ENCODE peak calls at places on chromosomes 11 and 22, in four cellular contexts. E, K, X and H are unnamed samples.

GRCh38 chr11:88521354-88522310 is 184.1 kb upstream of the CTSC start:
- DNase-seq in K (no peak), X (no peak), E (no peak), H (no peak)

GRCh38 chr11:60338053-60338452 is 11.0 kb downstream of the MS4A6E start:
- DNase-seq in X (no peak), E (no peak), K (no peak), H (no peak)

GRCh38 chr22:43941449-43941848 is 13.8 kb upstream of the SAMM50 start:
- DNase-seq in E (no peak), X (no peak), K (no peak), H (no peak)

GRCh38 chr22:20433686-20434241 is 3.9 kb downstream of the SCARF2 start:
- DNase-seq in X (no peak), E (no peak), K (no peak), H (no peak)

GRCh38 chr11:10858505-10859360 is 880 bp upstream of the ZBED5 start:
- DNase-seq in E (peak), X (peak), K (peak), H (peak)

GRCh38 chr11:94735907-94736306 is 32.2 kb upstream of the AMOTL1 start:
- DNase-seq in E (no peak), X (no peak), K (no peak), H (no peak)

GRCh38 chr11:131637469-131638175 is 267.2 kb downstream of the NTM start:
- DNase-seq in K (no peak), E (no peak), X (no peak), H (no peak)

GRCh38 chr11:99687320-99687719 is 666.6 kb downstream of the CNTN5 start:
- DNase-seq in K (no peak), E (no peak), X (no peak), H (no peak)

GRCh38 chr22:17774206-17774927 is at the start of gene BID:
- DNase-seq in E (peak), X (no peak), K (no peak), H (peak)

DNA sequence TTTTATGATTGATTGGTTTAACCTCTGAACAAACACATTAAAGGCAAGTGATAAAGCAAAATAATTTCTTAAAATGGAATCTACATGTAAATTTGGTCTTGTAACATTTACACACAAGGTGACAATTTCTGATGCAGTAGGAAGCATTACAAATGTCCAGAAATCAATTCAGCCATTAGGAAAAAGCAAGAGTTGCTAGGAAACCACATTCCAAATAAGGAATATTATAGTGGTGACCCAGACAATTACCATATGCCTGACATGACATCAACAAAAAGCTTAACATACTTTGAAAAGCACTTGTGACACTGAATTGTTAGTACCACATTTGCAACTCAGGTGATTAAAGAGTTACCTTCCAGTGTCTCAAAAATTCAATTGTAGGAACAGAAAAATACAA is 252.4 kb downstream of the GUCY1A2 start:
- DNase-seq in E (no peak), X (no peak), K (no peak), H (no peak)
- TF ChIP-seq SP1 in E (no peak), X (no peak), K (no peak), H (no peak)

DNA sequence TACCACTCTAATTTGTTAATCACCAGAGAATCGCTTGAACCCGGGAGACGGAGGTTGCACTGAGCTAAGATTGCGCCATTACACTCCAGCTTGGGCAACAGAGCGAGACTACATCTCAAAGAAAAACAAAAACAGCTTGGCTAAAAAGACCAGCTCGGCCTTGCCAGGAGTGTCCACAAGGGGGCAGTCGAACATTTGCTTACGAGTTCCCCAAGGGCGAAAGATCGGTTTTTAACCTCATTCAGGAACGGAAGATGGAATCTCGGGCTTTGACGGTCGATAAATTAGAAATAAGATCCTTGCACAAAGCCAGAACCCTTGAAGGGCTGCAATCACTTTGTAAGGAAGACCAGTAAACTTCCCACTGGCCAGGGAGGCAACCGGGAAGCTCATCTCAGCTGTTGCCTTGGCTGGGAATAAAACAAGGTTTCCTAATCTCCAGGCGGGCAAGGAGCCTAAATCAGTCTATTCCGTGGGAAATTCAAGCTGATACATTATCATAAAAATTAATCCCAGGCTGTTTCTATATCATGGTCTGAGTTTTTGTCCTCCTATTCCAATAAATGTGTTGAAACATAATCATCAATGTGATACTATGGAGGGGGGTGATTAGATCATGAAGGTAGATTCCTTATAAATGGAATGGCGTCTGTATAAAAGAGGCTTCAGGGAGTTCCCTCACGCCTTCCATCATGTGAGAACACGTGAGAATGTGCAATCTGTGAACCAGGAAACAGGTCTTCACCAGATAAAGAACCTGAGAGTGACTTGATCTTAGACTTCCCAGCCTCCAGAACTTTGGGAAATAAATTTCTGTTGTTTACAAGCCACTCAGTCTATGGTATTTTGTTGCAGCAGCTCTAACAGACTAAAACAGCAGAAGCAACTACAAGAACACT is 14.9 kb upstream of the SLC29A2 start:
- DNase-seq in E (peak), K (peak), X (peak), H (peak)
- TF ChIP-seq FOXK2 in E (no peak), K (no peak), X (no peak), H (no peak)

DNA sequence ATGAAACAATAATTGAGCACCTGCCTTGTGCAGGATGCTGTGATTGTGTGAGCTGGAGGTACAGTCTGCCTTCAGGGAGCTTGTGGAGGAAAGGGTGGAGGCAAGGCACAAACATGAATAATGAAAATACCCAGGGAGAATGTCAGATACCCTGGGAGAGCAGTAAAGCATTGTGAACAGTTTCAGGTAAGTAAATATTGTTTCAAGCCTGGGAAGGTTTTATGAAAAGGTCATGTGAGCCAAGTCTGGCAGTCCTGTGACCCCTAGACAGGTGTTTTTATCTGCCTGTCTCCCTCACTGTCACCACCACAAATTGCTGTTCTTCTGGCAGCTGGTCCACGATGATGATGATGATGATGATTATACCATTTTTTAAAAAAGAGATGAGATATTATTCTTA is 32.0 kb downstream of the SPECC1L start:
- DNase-seq in K (peak), E (no peak), X (no peak), H (no peak)
- TF ChIP-seq SP1 in K (no peak), E (no peak), X (no peak), H (no peak)

GRCh38 chr22:24416095-24416494 is 11.3 kb upstream of the ADORA2A start:
- DNase-seq in K (no peak), X (no peak), E (no peak), H (no peak)
- TF ChIP-seq FOXK2 in K (no peak), X (no peak), E (no peak), H (no peak)

GRCh38 chr11:86132667-86133310 is 63.9 kb upstream of the PICALM start:
- DNase-seq in E (no peak), K (no peak), X (no peak), H (no peak)
- TF ChIP-seq SP1 in E (no peak), K (no peak), X (no peak), H (no peak)

DNA sequence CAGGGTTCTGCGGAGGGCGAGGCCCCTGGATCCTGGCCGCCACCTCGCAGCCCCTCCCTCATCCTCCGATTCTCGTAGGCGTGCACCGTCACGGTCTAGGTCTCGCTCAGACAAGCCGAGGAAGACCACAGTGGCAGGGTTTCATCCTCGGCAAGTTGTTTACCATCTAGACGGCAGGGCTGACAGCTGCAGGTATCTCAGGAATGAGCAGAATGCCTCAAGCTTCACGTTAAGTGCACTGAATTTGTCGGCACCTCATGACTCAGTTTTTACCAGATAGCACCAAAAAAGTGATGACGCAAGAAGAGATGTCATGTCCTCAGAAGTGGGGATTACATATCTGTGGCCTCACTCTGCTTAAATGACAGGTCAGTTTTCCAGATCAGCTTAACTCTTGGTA is 35.1 kb downstream of the WT1 start:
- DNase-seq in K (no peak), X (no peak), E (no peak), H (no peak)
- TF ChIP-seq FOXK2 in K (no peak), X (no peak), E (no peak), H (no peak)

DNA sequence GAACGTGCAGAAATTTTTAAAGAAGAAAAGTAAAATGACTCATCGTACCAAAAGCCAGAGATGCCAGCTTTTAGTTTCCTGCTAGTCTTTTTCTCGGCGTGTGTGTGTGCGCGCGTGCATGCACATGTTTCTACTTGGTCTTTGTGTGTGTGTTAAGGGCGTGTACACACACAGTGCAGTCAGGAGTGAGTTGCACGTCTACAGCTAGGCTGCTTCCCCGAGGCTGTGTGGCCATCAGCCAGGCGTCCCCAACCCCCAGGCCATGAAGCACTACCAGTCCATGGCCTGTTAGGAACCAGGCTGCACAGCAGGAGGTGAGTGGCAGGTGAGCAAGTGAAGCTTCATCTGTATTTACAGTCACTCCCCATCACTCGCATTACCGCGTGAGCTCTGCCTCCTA is 36.4 kb downstream of the KCNQ1 start:
- DNase-seq in K (no peak), X (no peak), E (no peak), H (no peak)
- TF ChIP-seq SP1 in K (no peak), X (no peak), E (no peak), H (no peak)